ENCODE peak calls at places on chromosomes 4 and X, in six cellular contexts. Y, P, I, E, Z and N are unnamed samples.

GRCh38 chr4:78032446-78032845 is 24.7 kb upstream of the FRAS1 start:
- DNase-seq in Y (no peak), P (no peak), I (no peak), E (no peak), Z (no peak), N (no peak)

GRCh38 chr4:76736434-76736833 is 161.5 kb downstream of the SOWAHB start:
- DNase-seq in Y (no peak), P (peak), I (no peak), E (no peak), Z (no peak), N (no peak)

GRCh38 chr4:139243448-139244365 is 36.3 kb downstream of the MGARP start:
- DNase-seq in Y (peak), P (peak), I (no peak), E (no peak), Z (no peak), N (no peak)

GRCh38 chr4:169565606-169566351 is 46.6 kb downstream of the NEK1 start:
- DNase-seq in Y (no peak), P (no peak), I (no peak), E (no peak), Z (no peak), N (no peak)

GRCh38 chrX:100895365-100896075 is 21.4 kb upstream of the NOX1 start:
- DNase-seq in Y (no peak), P (peak), I (no peak), E (no peak), Z (peak), N (peak)

GRCh38 chr4:110032603-110033002 is 119.9 kb downstream of the EGF start:
- DNase-seq in Y (no peak), P (no peak), I (no peak), E (no peak), Z (no peak), N (no peak)

GRCh38 chrX:110133735-110134370 is 130.9 kb downstream of the TMEM164 start:
- DNase-seq in Y (no peak), P (no peak), I (no peak), E (no peak), Z (no peak), N (no peak)

GRCh38 chr4:3648731-3649130 is 116.5 kb upstream of the LRPAP1 start:
- DNase-seq in Y (no peak), P (no peak), I (no peak), E (no peak), Z (no peak), N (no peak)

GRCh38 chrX:134026732-134027311 is 41.4 kb upstream of the GPC3 start:
- DNase-seq in Y (no peak), P (peak), I (peak), E (peak), Z (peak), N (peak)

GRCh38 chr4:177108708-177109107 is 201.0 kb upstream of the NEIL3 start:
- DNase-seq in Y (no peak), P (peak), I (no peak), E (no peak), Z (no peak), N (no peak)

GRCh38 chrX:100649550-100650356 is 5.8 kb downstream of the SRPX2 start:
- DNase-seq in Y (no peak), P (peak), I (no peak), E (no peak), Z (peak), N (no peak)

GRCh38 chrX:150599226-150599625 is 30.8 kb downstream of the MTM1 start:
- DNase-seq in Y (no peak), P (no peak), I (no peak), E (no peak), Z (no peak), N (no peak)

GRCh38 chr4:14280567-14280966 is 653.0 kb upstream of the BOD1L1 start:
- DNase-seq in Y (no peak), P (no peak), I (no peak), E (no peak), Z (no peak), N (no peak)

GRCh38 chrX:26914232-26914631 is 548.9 kb downstream of the PPP4R3C start:
- DNase-seq in Y (no peak), P (no peak), I (no peak), E (no peak), Z (no peak), N (no peak)

GRCh38 chrX:131752493-131753198 is 208.8 kb downstream of the OR13H1 start:
- DNase-seq in Y (no peak), P (peak), I (peak), E (no peak), Z (no peak), N (no peak)

GRCh38 chrX:54891573-54891972 is 29.1 kb upstream of the TRO start:
- DNase-seq in Y (peak), P (peak), I (peak), E (no peak), Z (no peak), N (peak)

GRCh38 chr4:35520059-35520458 is 724.3 kb downstream of the ARAP2 start:
- DNase-seq in Y (no peak), P (no peak), I (no peak), E (no peak), Z (no peak), N (no peak)

GRCh38 chr4:186351672-186352194 is 85.7 kb downstream of the F11 start:
- DNase-seq in Y (no peak), P (no peak), I (no peak), E (no peak), Z (no peak), N (no peak)

GRCh38 chr4:76856183-76856969 is 41.6 kb downstream of the SOWAHB start:
- DNase-seq in Y (no peak), P (peak), I (no peak), E (no peak), Z (no peak), N (no peak)

GRCh38 chr4:159107203-159107921 is 4.5 kb downstream of the RAPGEF2 start:
- DNase-seq in Y (peak), P (no peak), I (no peak), E (no peak), Z (no peak), N (no peak)

GRCh38 chr4:83320548-83320947 is 14.1 kb downstream of the HPSE start:
- DNase-seq in Y (peak), P (peak), I (no peak), E (no peak), Z (no peak), N (peak)

GRCh38 chrX:39451061-39451460 is 646.7 kb downstream of the BCOR start:
- DNase-seq in Y (no peak), P (no peak), I (no peak), E (no peak), Z (no peak), N (no peak)

GRCh38 chrX:125236955-125237354 is 82.7 kb upstream of the TEX13C start:
- DNase-seq in Y (no peak), P (no peak), I (no peak), E (no peak), Z (no peak), N (no peak)

GRCh38 chr4:87278335-87278794 is 44.3 kb downstream of the HSD17B13 start:
- DNase-seq in Y (no peak), P (no peak), I (no peak), E (no peak), Z (no peak), N (no peak)

GRCh38 chrX:123830309-123830708 is 29.5 kb upstream of the XIAP start:
- DNase-seq in Y (peak), P (peak), I (no peak), E (no peak), Z (no peak), N (no peak)

GRCh38 chr4:38868055-38868965 is 704 bp downstream of the FAM114A1 start:
- DNase-seq in Y (peak), P (no peak), I (no peak), E (peak), Z (peak), N (no peak)

GRCh38 chr4:111991163-111991562 is 154.1 kb upstream of the FAM241A start:
- DNase-seq in Y (no peak), P (peak), I (no peak), E (no peak), Z (no peak), N (no peak)

GRCh38 chrX:40068048-40068447 is 29.7 kb downstream of the BCOR start:
- DNase-seq in Y (peak), P (peak), I (no peak), E (no peak), Z (no peak), N (no peak)

GRCh38 chr4:28148221-28148620 is 1287.6 kb downstream of the STIM2 start:
- DNase-seq in Y (no peak), P (no peak), I (no peak), E (no peak), Z (no peak), N (no peak)

GRCh38 chr4:80270321-80270720 is 3.9 kb downstream of the FGF5 start:
- DNase-seq in Y (no peak), P (no peak), I (no peak), E (no peak), Z (no peak), N (no peak)

GRCh38 chr4:111986125-111986524 is 159.1 kb upstream of the FAM241A start:
- DNase-seq in Y (no peak), P (no peak), I (no peak), E (no peak), Z (no peak), N (no peak)

GRCh38 chr4:176753049-176753448 is 39.7 kb downstream of the VEGFC start:
- DNase-seq in Y (no peak), P (peak), I (no peak), E (no peak), Z (no peak), N (no peak)

GRCh38 chr4:24473309-24473721 is 111.0 kb downstream of the DHX15 start:
- DNase-seq in Y (peak), P (peak), I (no peak), E (peak), Z (no peak), N (peak)

GRCh38 chr4:38949416-38950051 is 81.9 kb downstream of the FAM114A1 start:
- DNase-seq in Y (peak), P (peak), I (no peak), E (no peak), Z (no peak), N (peak)